ENCODE peak calls at places on chromosomes 2 and 18, in four cellular contexts. One of them, this sample, is unnamed.

GRCh38 chr2:1115843-1116539 is 165.3 kb downstream of the SNTG2 start:
- DNase-seq in stromal cell of bone marrow: no peak
- DNase-seq in stimulated activated CD4-positive, alpha-beta T cell treated with anti-CD3 and anti-CD28 coated beads, TNF-alpha, amount 100 ng/mL, for 24 hours: no peak
- DNase-seq in nucleus accumbens: no peak
- DNase-seq in this sample: no peak

GRCh38 chr2:140257692-140258300 is 1477.6 kb upstream of the NXPH2 start:
- DNase-seq in stromal cell of bone marrow: no peak
- DNase-seq in stimulated activated CD4-positive, alpha-beta T cell treated with anti-CD3 and anti-CD28 coated beads, TNF-alpha, amount 100 ng/mL, for 24 hours: no peak
- DNase-seq in nucleus accumbens: no peak
- DNase-seq in this sample: no peak

GRCh38 chr2:196290149-196290548 is 118.8 kb upstream of the STK17B start:
- DNase-seq in stromal cell of bone marrow: no peak
- DNase-seq in stimulated activated CD4-positive, alpha-beta T cell treated with anti-CD3 and anti-CD28 coated beads, TNF-alpha, amount 100 ng/mL, for 24 hours: no peak
- DNase-seq in nucleus accumbens: no peak
- DNase-seq in this sample: no peak

GRCh38 chr2:33377048-33377447 is 99.4 kb upstream of the RASGRP3 start:
- DNase-seq in stromal cell of bone marrow: peak
- DNase-seq in stimulated activated CD4-positive, alpha-beta T cell treated with anti-CD3 and anti-CD28 coated beads, TNF-alpha, amount 100 ng/mL, for 24 hours: no peak
- DNase-seq in nucleus accumbens: no peak
- DNase-seq in this sample: no peak

GRCh38 chr2:184154438-184154837 is 443.9 kb upstream of the ZNF804A start:
- DNase-seq in stromal cell of bone marrow: no peak
- DNase-seq in stimulated activated CD4-positive, alpha-beta T cell treated with anti-CD3 and anti-CD28 coated beads, TNF-alpha, amount 100 ng/mL, for 24 hours: no peak
- DNase-seq in nucleus accumbens: no peak
- DNase-seq in this sample: no peak

GRCh38 chr2:148507970-148508369 is 136.6 kb upstream of the EPC2 start:
- DNase-seq in stromal cell of bone marrow: no peak
- DNase-seq in stimulated activated CD4-positive, alpha-beta T cell treated with anti-CD3 and anti-CD28 coated beads, TNF-alpha, amount 100 ng/mL, for 24 hours: no peak
- DNase-seq in nucleus accumbens: no peak
- DNase-seq in this sample: no peak

GRCh38 chr2:31359229-31359628 is 55.3 kb downstream of the XDH start:
- DNase-seq in stromal cell of bone marrow: no peak
- DNase-seq in stimulated activated CD4-positive, alpha-beta T cell treated with anti-CD3 and anti-CD28 coated beads, TNF-alpha, amount 100 ng/mL, for 24 hours: no peak
- DNase-seq in nucleus accumbens: no peak
- DNase-seq in this sample: no peak

GRCh38 chr18:64929026-64929425 is 780.1 kb upstream of the LINC00305 start:
- DNase-seq in stromal cell of bone marrow: no peak
- DNase-seq in stimulated activated CD4-positive, alpha-beta T cell treated with anti-CD3 and anti-CD28 coated beads, TNF-alpha, amount 100 ng/mL, for 24 hours: no peak
- DNase-seq in nucleus accumbens: no peak
- DNase-seq in this sample: no peak

GRCh38 chr2:192146069-192147006 is 48.4 kb downstream of the TMEFF2 start:
- DNase-seq in stromal cell of bone marrow: peak
- DNase-seq in stimulated activated CD4-positive, alpha-beta T cell treated with anti-CD3 and anti-CD28 coated beads, TNF-alpha, amount 100 ng/mL, for 24 hours: no peak
- DNase-seq in nucleus accumbens: no peak
- DNase-seq in this sample: no peak

GRCh38 chr2:169693344-169693743 is 861 bp downstream of the CFAP210 start:
- DNase-seq in stromal cell of bone marrow: no peak
- DNase-seq in stimulated activated CD4-positive, alpha-beta T cell treated with anti-CD3 and anti-CD28 coated beads, TNF-alpha, amount 100 ng/mL, for 24 hours: no peak
- DNase-seq in nucleus accumbens: no peak
- DNase-seq in this sample: no peak

GRCh38 chr2:23659328-23659727 is 267.6 kb downstream of the ATAD2B start:
- DNase-seq in stromal cell of bone marrow: no peak
- DNase-seq in stimulated activated CD4-positive, alpha-beta T cell treated with anti-CD3 and anti-CD28 coated beads, TNF-alpha, amount 100 ng/mL, for 24 hours: no peak
- DNase-seq in nucleus accumbens: no peak
- DNase-seq in this sample: no peak

GRCh38 chr18:39389800-39390379 is 1824.3 kb upstream of the CELF4 start:
- DNase-seq in stromal cell of bone marrow: no peak
- DNase-seq in stimulated activated CD4-positive, alpha-beta T cell treated with anti-CD3 and anti-CD28 coated beads, TNF-alpha, amount 100 ng/mL, for 24 hours: no peak
- DNase-seq in nucleus accumbens: no peak
- DNase-seq in this sample: no peak

GRCh38 chr2:230018153-230018552 is 50.6 kb downstream of the SLC16A14 start:
- DNase-seq in stromal cell of bone marrow: peak
- DNase-seq in stimulated activated CD4-positive, alpha-beta T cell treated with anti-CD3 and anti-CD28 coated beads, TNF-alpha, amount 100 ng/mL, for 24 hours: no peak
- DNase-seq in nucleus accumbens: no peak
- DNase-seq in this sample: no peak

GRCh38 chr2:205834776-205835175 is 152.5 kb downstream of the NRP2 start:
- DNase-seq in stromal cell of bone marrow: no peak
- DNase-seq in stimulated activated CD4-positive, alpha-beta T cell treated with anti-CD3 and anti-CD28 coated beads, TNF-alpha, amount 100 ng/mL, for 24 hours: no peak
- DNase-seq in nucleus accumbens: no peak
- DNase-seq in this sample: no peak

GRCh38 chr2:43169987-43170732 is 56.2 kb downstream of the ZFP36L2 start:
- DNase-seq in stromal cell of bone marrow: no peak
- DNase-seq in stimulated activated CD4-positive, alpha-beta T cell treated with anti-CD3 and anti-CD28 coated beads, TNF-alpha, amount 100 ng/mL, for 24 hours: peak
- DNase-seq in nucleus accumbens: no peak
- DNase-seq in this sample: no peak

GRCh38 chr2:24971300-24971549 is 530 bp downstream of the DNAJC27 start:
- DNase-seq in stromal cell of bone marrow: no peak
- DNase-seq in stimulated activated CD4-positive, alpha-beta T cell treated with anti-CD3 and anti-CD28 coated beads, TNF-alpha, amount 100 ng/mL, for 24 hours: no peak
- DNase-seq in nucleus accumbens: no peak
- DNase-seq in this sample: peak

This sample was measured in head of caudate nucleus.